ENCODE peak calls at places on chromosomes 4 and X, in ten cellular contexts. J is Kasumi-1; K is adrenal gland; V is astrocyte; Y is naive B cell; S is amniotic epithelial cell; R is amniotic stem cell; B is iPS-NIHi11; M is stimulated activated CD4-positive, alpha-beta T cell treated with anti-CD3 and anti-CD28 coated beads, Interleukin-2, amount 100 ng/mL, for 24 hours; W is EH. Z is an unnamed sample.

GRCh38 chrX:14027511-14028019 is 2.1 kb downstream of the GEMIN8 start:
- DNase-seq in J (no peak), K (no peak), V (peak), Y (no peak), S (peak), R (no peak), B (no peak), M (no peak), W (peak), Z (no peak)

GRCh38 chr4:102824398-102824797 is 3.0 kb downstream of the UBE2D3 start:
- DNase-seq in J (no peak), K (no peak), V (no peak), Y (no peak), S (no peak), R (no peak), B (no peak), M (no peak), W (no peak), Z (no peak)

GRCh38 chr4:6524436-6524835 is 50.6 kb upstream of the MAN2B2 start:
- DNase-seq in J (no peak), K (no peak), V (no peak), Y (no peak), S (no peak), R (no peak), B (peak), M (no peak), W (no peak), Z (no peak)

GRCh38 chr4:6424425-6424824 is 48.0 kb downstream of the PPP2R2C start:
- DNase-seq in J (no peak), K (no peak), V (no peak), Y (no peak), S (no peak), R (no peak), B (no peak), M (no peak), W (no peak), Z (no peak)

GRCh38 chr4:6909970-6910339 is 329 bp downstream of the TBC1D14 start:
- DNase-seq in J (peak), K (peak), V (no peak), Y (no peak), S (no peak), R (no peak), B (no peak), M (peak), W (no peak), Z (peak)

GRCh38 chrX:17007134-17007768 is 60.8 kb downstream of the REPS2 start:
- DNase-seq in J (peak), K (no peak), V (no peak), Y (no peak), S (peak), R (no peak), B (no peak), M (no peak), W (no peak), Z (no peak)

GRCh38 chrX:71098302-71098701 is 2.7 kb downstream of the FOXO4 start:
- DNase-seq in J (peak), K (peak), V (no peak), Y (peak), S (peak), R (no peak), B (no peak), M (peak), W (peak), Z (peak)

GRCh38 chr4:31081375-31081774 is 361.2 kb downstream of the PCDH7 start:
- DNase-seq in J (no peak), K (no peak), V (peak), Y (no peak), S (peak), R (no peak), B (no peak), M (no peak), W (peak), Z (no peak)

GRCh38 chrX:134883134-134883700 is 107.6 kb upstream of the SMIM10 start:
- DNase-seq in J (no peak), K (no peak), V (peak), Y (no peak), S (peak), R (no peak), B (no peak), M (no peak), W (peak), Z (no peak)

GRCh38 chrX:107227780-107228485 is 21.5 kb downstream of the DNAAF6 start:
- DNase-seq in J (peak), K (no peak), V (no peak), Y (no peak), S (no peak), R (no peak), B (no peak), M (no peak), W (no peak), Z (no peak)

GRCh38 chr4:185020293-185020808 is 2.1 kb downstream of the HELT start:
- DNase-seq in J (no peak), K (no peak), V (peak), Y (no peak), S (peak), R (no peak), B (peak), M (no peak), W (no peak), Z (peak)

GRCh38 chr4:84218002-84218401 is 281.1 kb downstream of the NKX6-1 start:
- DNase-seq in J (no peak), K (no peak), V (peak), Y (no peak), S (no peak), R (no peak), B (peak), M (no peak), W (no peak), Z (no peak)

GRCh38 chr4:142248946-142249345 is 597.2 kb downstream of the INPP4B start:
- DNase-seq in J (no peak), K (no peak), V (peak), Y (no peak), S (peak), R (peak), B (no peak), M (no peak), W (peak), Z (no peak)

GRCh38 chr4:116585240-116585639 is 500.1 kb downstream of the TRAM1L1 start:
- DNase-seq in J (no peak), K (no peak), V (no peak), Y (no peak), S (no peak), R (no peak), B (no peak), M (no peak), W (no peak), Z (no peak)

GRCh38 chrX:84501798-84502628 is at the start of gene HDX:
- DNase-seq in J (peak), K (peak), V (peak), Y (peak), S (peak), R (peak), B (peak), M (peak), W (peak), Z (peak)

GRCh38 chr4:1981251-1982055 is 27.3 kb downstream of the NELFA start:
- DNase-seq in J (no peak), K (no peak), V (no peak), Y (no peak), S (no peak), R (no peak), B (peak), M (no peak), W (peak), Z (peak)

GRCh38 chr4:41360214-41360910 is 103.6 kb downstream of the UCHL1 start:
- DNase-seq in J (peak), K (peak), V (peak), Y (no peak), S (peak), R (no peak), B (peak), M (no peak), W (peak), Z (no peak)

GRCh38 chr4:77538574-77539157 is 67.0 kb upstream of the CXCL13 start:
- DNase-seq in J (no peak), K (peak), V (peak), Y (no peak), S (peak), R (no peak), B (no peak), M (no peak), W (no peak), Z (no peak)

GRCh38 chrX:64229145-64229544 is 1.3 kb downstream of the ASB12 start:
- DNase-seq in J (no peak), K (no peak), V (no peak), Y (no peak), S (no peak), R (no peak), B (no peak), M (no peak), W (no peak), Z (no peak)

GRCh38 chrX:141960573-141960972 is 56.9 kb downstream of the MAGEC1 start:
- DNase-seq in J (no peak), K (no peak), V (no peak), Y (no peak), S (peak), R (no peak), B (no peak), M (no peak), W (peak), Z (no peak)

GRCh38 chr4:56026596-56026995 is 77.9 kb downstream of the CEP135 start:
- DNase-seq in J (no peak), K (no peak), V (peak), Y (no peak), S (peak), R (no peak), B (no peak), M (no peak), W (peak), Z (no peak)

GRCh38 chr4:136865591-136865990 is 666.7 kb downstream of the PCDH18 start:
- DNase-seq in J (no peak), K (no peak), V (no peak), Y (no peak), S (no peak), R (no peak), B (no peak), M (no peak), W (no peak), Z (no peak)

GRCh38 chr4:120963449-120963848 is 40.9 kb upstream of the PRDM5 start:
- DNase-seq in J (no peak), K (no peak), V (no peak), Y (no peak), S (no peak), R (no peak), B (no peak), M (no peak), W (no peak), Z (no peak)

GRCh38 chrX:140572724-140573123 is 67.9 kb upstream of the SOX3 start:
- DNase-seq in J (peak), K (peak), V (peak), Y (no peak), S (peak), R (no peak), B (peak), M (peak), W (peak), Z (peak)

GRCh38 chrX:130896816-130897508 is 6.0 kb downstream of the ENOX2 start:
- DNase-seq in J (no peak), K (no peak), V (peak), Y (no peak), S (peak), R (no peak), B (no peak), M (no peak), W (peak), Z (no peak)

GRCh38 chr4:35934370-35934981 is 309.8 kb downstream of the ARAP2 start:
- DNase-seq in J (peak), K (no peak), V (peak), Y (no peak), S (peak), R (peak), B (peak), M (no peak), W (peak), Z (no peak)

GRCh38 chr4:125125256-125125655 is 189.5 kb upstream of the FAT4 start:
- DNase-seq in J (no peak), K (no peak), V (no peak), Y (no peak), S (peak), R (no peak), B (no peak), M (no peak), W (peak), Z (no peak)